ENCODE peak calls at places on chromosomes 12 and 14, in ten cellular contexts. T, G, O, P, F, Y, E, D, A and K are unnamed samples.

GRCh38 chr14:23294346-23294733 is 8.3 kb downstream of the PPP1R3E start:
- DNase-seq in T (no peak), G (no peak), O (no peak), P (no peak), F (no peak), Y (no peak), E (no peak), D (no peak), A (no peak), K (no peak)

GRCh38 chr12:25311501-25311900 is 60.8 kb upstream of the KRAS start:
- DNase-seq in T (no peak), G (no peak), O (no peak), P (no peak), F (no peak), Y (no peak), E (no peak), D (no peak), A (no peak), K (no peak)

GRCh38 chr12:54384591-54385041 is at the start of gene ZNF385A:
- DNase-seq in T (no peak), G (no peak), O (no peak), P (no peak), F (no peak), Y (no peak), E (no peak), D (no peak), A (no peak), K (no peak)

GRCh38 chr12:92735131-92735721 is 32.4 kb downstream of the PLEKHG7 start:
- DNase-seq in T (peak; percentile 99), G (no peak), O (peak; percentile 82), P (no peak), F (peak; percentile 54), Y (peak; percentile 81), E (no peak), D (peak; percentile 76), A (peak; percentile 27), K (no peak)

GRCh38 chr14:38824691-38825090 is 278.3 kb downstream of the SEC23A start:
- DNase-seq in T (no peak), G (no peak), O (no peak), P (no peak), F (no peak), Y (no peak), E (no peak), D (peak; percentile 2), A (no peak), K (no peak)

GRCh38 chr14:45664668-45665356 is 411.8 kb upstream of the MIS18BP1 start:
- DNase-seq in T (no peak), G (no peak), O (no peak), P (no peak), F (no peak), Y (no peak), E (no peak), D (peak; percentile 20), A (no peak), K (peak; percentile 36)

GRCh38 chr14:68796418-68797101 is 3.7 kb upstream of the ZFP36L1 start:
- DNase-seq in T (no peak), G (no peak), O (no peak), P (no peak), F (no peak), Y (no peak), E (no peak), D (no peak), A (no peak), K (no peak)

GRCh38 chr12:46261658-46262057 is 7.2 kb downstream of the SLC38A1 start:
- DNase-seq in T (no peak), G (no peak), O (no peak), P (no peak), F (no peak), Y (no peak), E (no peak), D (no peak), A (no peak), K (no peak)

GRCh38 chr12:3606101-3606500 is 115.1 kb downstream of the PRMT8 start:
- DNase-seq in T (no peak), G (no peak), O (no peak), P (no peak), F (no peak), Y (no peak), E (no peak), D (no peak), A (no peak), K (no peak)

GRCh38 chr12:69149262-69149661 is 90.1 kb upstream of the CPSF6 start:
- DNase-seq in T (no peak), G (no peak), O (no peak), P (no peak), F (no peak), Y (no peak), E (no peak), D (no peak), A (no peak), K (no peak)

GRCh38 chr14:36671149-36671548 is 9.5 kb downstream of the PAX9 start:
- DNase-seq in T (no peak), G (no peak), O (peak; percentile 65), P (no peak), F (no peak), Y (no peak), E (no peak), D (no peak), A (no peak), K (no peak)

GRCh38 chr12:11717533-11717961 is 68.1 kb downstream of the ETV6 start:
- DNase-seq in T (peak; percentile 90), G (no peak), O (no peak), P (no peak), F (no peak), Y (no peak), E (no peak), D (no peak), A (no peak), K (peak; percentile 82)